ENCODE peak calls at places on chromosomes 6 and 20, in seven cellular contexts. I is mesothelial cell of epicardium; U is NCI-H510A treated with DMSO at 0.1 percent for 48 hours; K is astrocyte of the spinal cord; M is NT2/D1; L is CD8-positive, alpha-beta memory T cell; V is stimulated activated CD4-positive, alpha-beta T cell treated with anti-CD3 and anti-CD28 coated beads, Interleukin-4, amount 100 ng/mL, for 48 hours. S is an unnamed sample.

GRCh38 chr6:125549202-125549884 is 200.1 kb upstream of the HEY2 start:
- DNase-seq in I (no peak), L (no peak), U (no peak), V (no peak), M (no peak), K (no peak), S (no peak)

GRCh38 chr20:48339986-48340884 is 487.6 kb downstream of the PREX1 start:
- DNase-seq in L (no peak), M (no peak), K (no peak), V (no peak), I (no peak), U (no peak), S (no peak)

GRCh38 chr20:381581-382290 is 1.2 kb downstream of the TRIB3 start:
- DNase-seq in V (peak), U (peak), L (peak), M (no peak), K (peak), I (no peak), S (no peak)

GRCh38 chr20:46784450-46785127 is 75.1 kb downstream of the SLC2A10 start:
- DNase-seq in M (no peak), I (no peak), L (no peak), K (peak), V (no peak), U (no peak), S (no peak)

GRCh38 chr6:109455502-109456282 is at the start of gene MICAL1:
- DNase-seq in I (no peak), M (peak), U (no peak), V (peak), L (peak), K (peak), S (no peak)

GRCh38 chr6:33903579-33903978 is 99.8 kb upstream of the MLN start:
- DNase-seq in M (no peak), K (no peak), V (no peak), L (no peak), U (no peak), I (no peak), S (no peak)

GRCh38 chr6:35146453-35146852 is 5.3 kb upstream of the TCP11 start:
- DNase-seq in L (no peak), V (no peak), U (peak), K (peak), M (peak), I (no peak), S (no peak)

GRCh38 chr6:47097092-47097945 is 55.2 kb upstream of the ADGRF1 start:
- DNase-seq in L (no peak), M (no peak), I (no peak), V (peak), U (peak), K (peak), S (no peak)

GRCh38 chr6:55182016-55182650 is 7.8 kb downstream of the HCRTR2 start:
- DNase-seq in V (no peak), U (no peak), I (no peak), L (no peak), M (no peak), K (no peak), S (no peak)

GRCh38 chr6:118776607-118777549 is 117.1 kb upstream of the ASF1A start:
- DNase-seq in U (peak), L (peak), V (peak), I (no peak), K (peak), M (peak), S (no peak)

GRCh38 chr20:57590485-57591288 is 29.5 kb downstream of the ZBP1 start:
- DNase-seq in L (no peak), K (no peak), M (no peak), V (no peak), U (no peak), I (no peak), S (no peak)

GRCh38 chr6:14921170-14921569 is 324.7 kb upstream of the JARID2 start:
- DNase-seq in M (no peak), K (no peak), V (no peak), I (no peak), L (no peak), U (peak), S (no peak)

GRCh38 chr6:136526196-136526930 is 23.9 kb downstream of the MAP7 start:
- DNase-seq in L (no peak), M (peak), I (peak), K (peak), V (no peak), U (peak), S (no peak)

GRCh38 chr6:72938104-72938503 is 287.2 kb downstream of the KHDC1L start:
- DNase-seq in K (no peak), M (no peak), V (no peak), L (no peak), I (no peak), U (no peak), S (no peak)

GRCh38 chr20:12998046-12998445 is 10.7 kb upstream of the SPTLC3 start:
- DNase-seq in I (no peak), M (no peak), U (no peak), K (no peak), V (no peak), L (no peak), S (no peak)

GRCh38 chr6:45965787-45966186 is 49.9 kb downstream of the CLIC5 start:
- DNase-seq in U (no peak), L (no peak), K (peak), M (no peak), I (no peak), V (no peak), S (no peak)

GRCh38 chr20:36607586-36608387 is 2.2 kb downstream of the RAB5IF start:
- DNase-seq in I (no peak), V (no peak), M (no peak), K (no peak), U (no peak), L (no peak), S (no peak)

GRCh38 chr6:14211596-14211961 is 94.0 kb downstream of the CD83 start:
- DNase-seq in I (no peak), K (no peak), M (peak), L (peak), U (peak), V (peak), S (no peak)

GRCh38 chr6:81895511-81896185 is 143.2 kb upstream of the TENT5A start:
- DNase-seq in M (no peak), V (no peak), I (no peak), L (no peak), U (no peak), K (peak), S (no peak)

GRCh38 chr6:107600936-107601335 is 111.0 kb downstream of the SOBP start:
- DNase-seq in V (no peak), U (no peak), M (no peak), L (no peak), K (peak), I (no peak), S (no peak)

GRCh38 chr6:129184324-129184723 is 301.4 kb downstream of the LAMA2 start:
- DNase-seq in I (no peak), K (no peak), U (no peak), L (no peak), M (no peak), V (no peak), S (no peak)

GRCh38 chr20:31666258-31667042 is 28.7 kb downstream of the COX4I2 start:
- DNase-seq in U (no peak), K (no peak), I (no peak), L (peak), V (no peak), M (no peak), S (no peak)

S was measured in omental fat pad.